ENCODE peak calls at places on chromosomes 7 and 10, in seven cellular contexts. G is psoas muscle, E is neural progenitor cell, Z is pancreas, R is right lobe of liver, C is adrenal gland, W is uterus. B is an unnamed sample.

GRCh38 chr10:68106656-68107055 is 2.6 kb upstream of the MYPN start:
- DNase-seq in E (no peak), C (no peak), W (no peak), R (no peak), Z (no peak), G (no peak), B (no peak)

GRCh38 chr10:112565434-112566053 is 118.5 kb downstream of the VTI1A start:
- DNase-seq in R (no peak), Z (no peak), G (no peak), E (peak; percentile 79), W (no peak), C (peak; percentile 18), B (no peak)

GRCh38 chr10:3711918-3712317 is 73.1 kb downstream of the KLF6 start:
- DNase-seq in C (no peak), R (no peak), W (no peak), G (no peak), E (no peak), Z (no peak), B (no peak)

GRCh38 chr7:92633211-92633906 is 43.2 kb upstream of the FAM133B start:
- DNase-seq in W (no peak), Z (no peak), R (no peak), E (no peak), C (peak; percentile 53), G (no peak), B (no peak)

GRCh38 chr7:38273286-38273995 is at the start of gene TARP:
- DNase-seq in R (no peak), W (no peak), Z (no peak), E (no peak), C (no peak), G (no peak), B (no peak)

GRCh38 chr10:103232772-103233488 is 12.8 kb upstream of the RPEL1 start:
- DNase-seq in E (no peak), G (no peak), C (no peak), W (no peak), R (no peak), Z (no peak), B (no peak)

GRCh38 chr10:122140941-122141623 is 130.0 kb upstream of the BTBD16 start:
- DNase-seq in E (no peak), Z (peak; percentile 40), C (peak; percentile 91), R (no peak), G (peak; percentile 98), W (peak; percentile 94), B (no peak)

GRCh38 chr10:70596860-70597809 is 5.4 kb downstream of the PRF1 start:
- DNase-seq in G (no peak), Z (no peak), W (no peak), R (no peak), C (no peak), E (no peak), B (no peak)

GRCh38 chr10:98331888-98332287 is 63.9 kb upstream of the LOXL4 start:
- DNase-seq in C (no peak), R (no peak), Z (no peak), W (no peak), G (no peak), E (peak; percentile 52), B (no peak)

GRCh38 chr10:130927157-130927556 is 384.4 kb downstream of the TCERG1L start:
- DNase-seq in G (no peak), E (no peak), Z (no peak), C (no peak), W (no peak), R (no peak), B (no peak)

GRCh38 chr10:75978213-75978612 is 546.8 kb downstream of the LRMDA start:
- DNase-seq in R (no peak), E (peak; percentile 17), G (no peak), W (no peak), Z (no peak), C (no peak), B (no peak)

GRCh38 chr7:12839508-12840153 is 152.2 kb downstream of the ARL4A start:
- DNase-seq in E (peak; percentile 76), Z (peak; percentile 46), W (no peak), G (no peak), R (no peak), C (no peak), B (no peak)

GRCh38 chr10:81367132-81367531 is 507.9 kb upstream of the NRG3 start:
- DNase-seq in Z (no peak), C (no peak), W (no peak), G (no peak), R (no peak), E (peak; percentile 4), B (no peak)

GRCh38 chr10:101018600-101019439 is 12.1 kb downstream of the PDZD7 start:
- DNase-seq in Z (peak; percentile 69), R (peak; percentile 78), E (peak; percentile 93), C (peak; percentile 88), G (peak; percentile 80), W (no peak), B (peak; percentile 88)

GRCh38 chr7:1418505-1419309 is 40.6 kb downstream of the MICALL2 start:
- DNase-seq in W (no peak), C (no peak), R (no peak), G (no peak), E (peak; percentile 79), Z (no peak), B (no peak)

GRCh38 chr10:132101529-132101928 is 35.8 kb downstream of the JAKMIP3 start:
- DNase-seq in G (no peak), Z (no peak), C (no peak), E (no peak), R (no peak), W (no peak), B (peak; percentile 38)

GRCh38 chr7:13359656-13360055 is 629.8 kb downstream of the ETV1 start:
- DNase-seq in G (no peak), E (no peak), C (no peak), Z (no peak), R (no peak), W (no peak), B (no peak)

GRCh38 chr7:47416454-47417121 is 165.3 kb downstream of the TNS3 start:
- DNase-seq in E (peak; percentile 19), R (no peak), W (no peak), Z (no peak), G (no peak), C (no peak), B (no peak)

GRCh38 chr7:72334066-72334465 is 78.1 kb downstream of the CALN1 start:
- DNase-seq in E (peak; percentile 44), C (no peak), G (no peak), W (no peak), R (no peak), Z (no peak), B (no peak)

GRCh38 chr7:54812747-54813146 is 53.7 kb upstream of the SEC61G start:
- DNase-seq in W (no peak), R (no peak), Z (no peak), E (no peak), G (no peak), C (no peak), B (no peak)

GRCh38 chr10:132319853-132320669 is 11.9 kb upstream of the LRRC27 start:
- DNase-seq in Z (no peak), C (peak; percentile 83), W (no peak), G (no peak), R (no peak), E (no peak), B (no peak)

GRCh38 chr7:71133232-71133622 is 1.3 kb downstream of the GALNT17 start:
- DNase-seq in C (no peak), E (peak; percentile 41), W (no peak), G (no peak), Z (no peak), R (no peak), B (no peak)

GRCh38 chr10:3362415-3362814 is 189.8 kb upstream of the PITRM1 start:
- DNase-seq in W (no peak), E (no peak), R (no peak), C (no peak), Z (no peak), G (no peak), B (no peak)

GRCh38 chr7:139108256-139109187 is 998 bp downstream of the ZC3HAV1 start:
- DNase-seq in Z (peak; percentile 56), W (peak; percentile 22), E (peak; percentile 66), C (peak; percentile 54), G (no peak), R (peak; percentile 62), B (no peak)

GRCh38 chr7:159010411-159010810 is 134.3 kb downstream of the VIPR2 start:
- DNase-seq in E (no peak), C (no peak), G (no peak), W (no peak), R (no peak), Z (no peak), B (no peak)
- H3K27ac ChIP-seq in E (no peak overlapping the region), C (no peak overlapping the region), G (no peak overlapping the region), W (no peak overlapping the region), R (no peak overlapping the region), Z (no peak overlapping the region), B (no peak overlapping the region)

GRCh38 chr7:135291809-135292253 is 58.2 kb downstream of the STRA8 start:
- DNase-seq in G (no peak), W (no peak), C (no peak), E (no peak), R (no peak), Z (no peak), B (no peak)
- H3K27ac ChIP-seq in G (no peak overlapping the region), W (no peak overlapping the region), C (no peak overlapping the region), E (no peak overlapping the region), R (no peak overlapping the region), Z (no peak overlapping the region), B (no peak overlapping the region)

DNA sequence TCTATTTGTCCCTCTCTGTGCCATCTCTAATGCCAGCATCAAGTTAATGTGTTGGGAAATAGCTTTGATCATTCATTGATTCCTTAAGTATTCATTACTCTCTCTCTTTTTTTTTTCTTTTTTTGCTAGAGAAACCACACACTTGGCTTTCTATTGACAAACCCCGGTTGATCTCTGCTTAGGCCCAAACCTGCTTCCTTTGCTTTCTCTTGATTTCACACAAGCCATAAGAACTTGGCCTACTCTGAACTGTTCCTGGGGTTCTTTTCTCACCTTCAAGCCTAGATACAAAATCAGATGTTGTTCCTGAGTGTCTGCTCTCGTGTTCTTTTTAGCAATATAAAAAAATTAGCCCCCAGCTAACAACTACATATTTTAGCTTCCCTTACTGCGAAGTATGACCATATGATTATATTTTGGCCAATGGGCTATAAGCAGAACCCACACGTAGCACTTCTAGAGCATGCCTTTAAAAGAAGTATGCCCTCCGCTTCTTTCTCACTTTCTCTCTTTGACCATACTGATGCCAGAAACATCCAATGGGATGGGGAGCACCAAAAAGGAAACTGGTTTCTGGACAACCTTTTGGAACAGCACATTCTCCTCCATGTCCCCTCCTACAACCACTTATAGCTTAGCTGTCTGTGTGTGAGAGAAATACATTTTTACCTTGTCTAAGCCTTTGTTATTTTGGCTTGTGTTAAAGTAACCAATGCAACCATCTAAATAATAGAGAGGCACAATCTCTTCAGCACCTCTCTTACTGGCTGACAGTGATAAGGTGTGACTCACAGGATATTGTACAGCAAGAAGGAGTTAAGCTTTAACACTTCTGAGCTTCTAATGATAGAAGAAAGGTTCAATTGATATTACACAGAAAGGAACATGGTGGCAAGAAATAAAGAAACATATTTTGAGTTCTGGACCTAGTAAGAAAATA is 96.6 kb upstream of the LRRN3 start:
- DNase-seq in W (no peak), Z (no peak), R (no peak), E (no peak), G (no peak), C (no peak), B (no peak)
- H3K27ac ChIP-seq in W (no peak overlapping the region), Z (no peak overlapping the region), R (no peak overlapping the region), E (no peak overlapping the region), G (no peak overlapping the region), C (no peak overlapping the region), B (no peak overlapping the region)

DNA sequence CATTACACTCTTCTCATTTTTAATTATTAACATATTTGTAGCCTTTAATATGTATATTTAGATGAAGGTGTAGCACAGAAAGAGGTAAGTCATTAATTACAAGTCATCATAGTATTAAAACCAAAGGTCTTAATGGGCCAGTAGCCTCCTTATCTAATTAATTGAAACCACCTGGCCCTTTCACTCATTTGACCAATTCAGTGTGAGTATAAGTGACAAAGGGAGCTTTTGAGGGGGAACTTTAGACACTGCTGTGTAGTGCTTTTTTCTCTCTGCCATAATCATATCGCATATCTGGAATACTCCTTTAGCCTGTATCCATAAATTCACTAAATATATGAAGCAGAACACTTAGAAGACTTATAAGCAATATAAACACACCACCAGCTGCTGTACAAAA is 562.9 kb upstream of the POT1 start:
- DNase-seq in G (no peak), W (no peak), E (no peak), R (no peak), Z (no peak), C (no peak), B (no peak)
- H3K27ac ChIP-seq in G (no peak overlapping the region), W (no peak overlapping the region), E (no peak overlapping the region), R (no peak overlapping the region), Z (no peak overlapping the region), C (no peak overlapping the region), B (no peak overlapping the region)

B was measured in dorsolateral prefrontal cortex.